ENCODE peak calls at places on chromosome X, in six cellular contexts. S is GM12865; X is CD4-positive, alpha-beta T cell; L is GM20000; G is endodermal cell; J is right atrium auricular region. C is an unnamed sample.

GRCh38 chrX:10529344-10529743 is 91.0 kb downstream of the MID1 start:
- DNase-seq in S (no peak), X (no peak), L (no peak), G (no peak), J (no peak), C (no peak)

GRCh38 chrX:1385824-1386223 is 6.1 kb downstream of the SLC25A6 start:
- DNase-seq in S (no peak), X (no peak), L (no peak), G (peak), J (no peak), C (no peak)

GRCh38 chrX:38332505-38332904 is 5.2 kb upstream of the RPGR start:
- DNase-seq in S (peak), X (no peak), L (no peak), G (no peak), J (no peak), C (no peak)

GRCh38 chrX:2500091-2500680 is 590 bp downstream of the DHRSX start:
- DNase-seq in S (peak), X (no peak), L (peak), G (peak), J (no peak), C (peak)

GRCh38 chrX:2552621-2553297 is 52.0 kb upstream of the DHRSX start:
- DNase-seq in S (no peak), X (no peak), L (no peak), G (no peak), J (no peak), C (no peak)

GRCh38 chrX:137432609-137433008 is 133.3 kb upstream of the ZIC3 start:
- DNase-seq in S (peak), X (no peak), L (peak), G (peak), J (no peak), C (no peak)

GRCh38 chrX:130120746-130121504 is 10.6 kb upstream of the ELF4 start:
- DNase-seq in S (peak), X (peak), L (peak), G (peak), J (peak), C (peak)

GRCh38 chrX:153903991-153904957 is at the start of gene AVPR2:
- DNase-seq in S (no peak), X (no peak), L (no peak), G (peak), J (no peak), C (no peak)

GRCh38 chrX:63426519-63426918 is 75.4 kb upstream of the SPIN4 start:
- DNase-seq in S (no peak), X (no peak), L (no peak), G (peak), J (no peak), C (no peak)

GRCh38 chrX:71525316-71525715 is 7.6 kb upstream of the OGT start:
- DNase-seq in S (no peak), X (no peak), L (no peak), G (no peak), J (no peak), C (no peak)

GRCh38 chrX:38052096-38052495 is 45.7 kb downstream of the SYTL5 start:
- DNase-seq in S (no peak), X (no peak), L (no peak), G (no peak), J (no peak), C (peak)

GRCh38 chrX:42755820-42756219 is 22.1 kb downstream of the PPP1R2C start:
- DNase-seq in S (no peak), X (no peak), L (no peak), G (no peak), J (peak), C (peak)

GRCh38 chrX:47608130-47608810 is 11.4 kb downstream of the SYN1 start:
- DNase-seq in S (no peak), X (no peak), L (no peak), G (peak), J (no peak), C (no peak)

GRCh38 chrX:13835825-13836224 is 18.9 kb upstream of the GPM6B start:
- DNase-seq in S (no peak), X (no peak), L (no peak), G (no peak), J (no peak), C (no peak)

GRCh38 chrX:74248889-74249288 is 55.1 kb upstream of the ZCCHC13 start:
- DNase-seq in S (no peak), X (no peak), L (no peak), G (peak), J (no peak), C (no peak)

GRCh38 chrX:70254063-70254400 is 6.0 kb downstream of the P2RY4 start:
- DNase-seq in S (no peak), X (no peak), L (no peak), G (no peak), J (no peak), C (no peak)

GRCh38 chrX:112368371-112368770 is 285.8 kb upstream of the TRPC5 start:
- DNase-seq in S (no peak), X (no peak), L (no peak), G (peak), J (no peak), C (no peak)

GRCh38 chrX:50618788-50619558 is 148.3 kb upstream of the DGKK start:
- DNase-seq in S (no peak), X (no peak), L (no peak), G (no peak), J (no peak), C (no peak)

GRCh38 chrX:138748480-138748879 is 37.0 kb upstream of the FGF13 start:
- DNase-seq in S (peak), X (no peak), L (no peak), G (no peak), J (no peak), C (no peak)

GRCh38 chrX:110318664-110318968 is 731 bp upstream of the AMMECR1 start:
- DNase-seq in S (no peak), X (no peak), L (no peak), G (no peak), J (no peak), C (no peak)

GRCh38 chrX:3320471-3321046 is 25.9 kb downstream of the MXRA5 start:
- DNase-seq in S (no peak), X (no peak), L (no peak), G (no peak), J (no peak), C (no peak)

GRCh38 chrX:3295731-3296130 is 50.7 kb downstream of the MXRA5 start:
- DNase-seq in S (no peak), X (no peak), L (no peak), G (peak), J (no peak), C (peak)

GRCh38 chrX:24646745-24647182 is 383 bp downstream of the PCYT1B start:
- DNase-seq in S (no peak), X (no peak), L (no peak), G (no peak), J (no peak), C (peak)

GRCh38 chrX:94751611-94752010 is 1077.6 kb downstream of the FAM133A start:
- DNase-seq in S (no peak), X (no peak), L (no peak), G (peak), J (no peak), C (no peak)

GRCh38 chrX:19554786-19555185 is 39.5 kb upstream of the MAP3K15 start:
- DNase-seq in S (peak), X (no peak), L (no peak), G (no peak), J (no peak), C (no peak)

GRCh38 chrX:30150196-30150895 is 65.0 kb upstream of the MAGEB2 start:
- DNase-seq in S (no peak), X (no peak), L (no peak), G (no peak), J (no peak), C (no peak)

GRCh38 chrX:38973327-38973726 is 172.1 kb downstream of the MID1IP1 start:
- DNase-seq in S (no peak), X (no peak), L (no peak), G (no peak), J (no peak), C (no peak)

GRCh38 chrX:50697691-50698090 is 116.3 kb downstream of the SHROOM4 start:
- DNase-seq in S (no peak), X (no peak), L (no peak), G (no peak), J (no peak), C (peak)

GRCh38 chrX:47629419-47630210 is at the start of gene CFP:
- DNase-seq in S (no peak), X (no peak), L (no peak), G (peak), J (no peak), C (no peak)

GRCh38 chrX:132853040-132853439 is 105.4 kb downstream of the HS6ST2 start:
- DNase-seq in S (no peak), X (no peak), L (no peak), G (no peak), J (no peak), C (no peak)

GRCh38 chrX:131763674-131764073 is 219.8 kb downstream of the OR13H1 start:
- DNase-seq in S (peak), X (no peak), L (no peak), G (no peak), J (peak), C (no peak)

GRCh38 chrX:34956915-34957314 is 14.3 kb downstream of the FAM47B start:
- DNase-seq in S (no peak), X (no peak), L (no peak), G (no peak), J (no peak), C (peak)

GRCh38 chrX:71102292-71102691 is 4.2 kb downstream of the CXorf65 start:
- DNase-seq in S (no peak), X (no peak), L (no peak), G (no peak), J (no peak), C (no peak)

GRCh38 chrX:152896450-152896849 is 1.4 kb upstream of the ZNF185 start:
- DNase-seq in S (no peak), X (no peak), L (no peak), G (no peak), J (no peak), C (no peak)

GRCh38 chrX:41971346-41971745 is 48.0 kb upstream of the CASK start:
- DNase-seq in S (no peak), X (no peak), L (no peak), G (no peak), J (no peak), C (no peak)

GRCh38 chrX:24728530-24728929 is 34.8 kb downstream of the POLA1 start:
- DNase-seq in S (no peak), X (no peak), L (no peak), G (no peak), J (no peak), C (no peak)

GRCh38 chrX:153946910-153947769 is 2.7 kb upstream of the RENBP start:
- DNase-seq in S (peak), X (peak), L (peak), G (peak), J (peak), C (peak)

GRCh38 chrX:38473715-38474114 is 87.6 kb upstream of the TSPAN7 start:
- DNase-seq in S (no peak), X (no peak), L (no peak), G (no peak), J (no peak), C (no peak)

DNA sequence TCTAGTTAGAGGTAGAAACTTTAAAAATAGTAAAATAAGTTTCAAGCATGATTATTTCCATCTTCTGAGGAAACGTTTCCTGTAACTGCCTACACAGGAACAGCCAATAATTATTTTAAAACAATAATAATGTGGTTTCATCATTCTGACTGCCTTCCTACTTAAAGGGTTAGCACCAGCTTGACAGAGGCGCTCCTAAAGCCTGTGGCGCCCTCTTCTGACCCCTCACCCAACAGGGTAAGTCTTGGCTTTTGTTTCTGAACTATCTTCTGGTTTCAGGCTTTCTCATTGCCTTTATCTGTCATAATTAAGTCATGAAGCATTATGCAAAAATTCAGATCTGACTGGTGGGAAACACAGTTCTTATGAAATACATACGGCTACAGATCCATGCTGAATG is 96.7 kb downstream of the ITM2A start:
- DNase-seq in S (peak), X (peak), L (peak), G (peak), J (no peak), C (no peak)
- TF ChIP-seq CTCF in S (peak), X (peak), L (peak), G (peak), J (no peak), C (no peak)

DNA sequence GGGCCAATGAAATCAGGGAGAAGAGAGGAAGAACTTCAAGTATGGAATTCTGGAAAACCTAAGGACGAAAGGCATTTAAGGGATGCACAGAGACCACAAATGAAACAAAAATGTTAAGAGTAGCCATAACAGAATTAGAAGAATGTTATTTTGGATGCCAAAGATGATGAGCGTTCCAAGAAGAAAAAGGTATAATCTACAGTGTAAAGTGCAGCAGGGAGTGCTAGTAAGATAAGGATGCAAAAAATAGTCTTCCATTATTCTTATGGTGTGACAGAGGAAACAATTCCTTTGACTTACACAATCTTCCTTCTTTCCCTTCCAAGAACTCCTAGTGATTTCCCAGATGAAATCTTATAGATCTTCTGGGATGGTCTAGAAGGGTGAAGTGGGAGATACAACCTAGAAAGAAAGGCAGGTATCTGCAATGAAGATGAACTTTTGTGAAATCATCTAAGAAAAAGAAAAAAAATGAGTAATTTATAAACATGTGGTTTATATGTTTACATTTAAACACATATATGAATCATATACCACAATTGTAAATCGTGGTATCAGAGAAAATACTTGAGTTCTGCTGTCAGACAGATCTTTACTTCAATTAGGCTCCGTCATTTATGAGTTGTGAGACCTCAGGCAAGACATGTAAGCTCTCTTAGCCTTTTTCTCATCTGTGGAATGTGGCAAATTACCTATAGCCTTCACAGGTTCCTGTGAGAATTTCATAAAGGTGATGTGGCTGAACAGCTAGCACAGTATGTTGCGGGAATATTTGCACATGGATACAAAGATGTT is 8.1 kb downstream of the MORF4L2 start:
- DNase-seq in S (no peak), X (no peak), L (no peak), G (no peak), J (no peak), C (no peak)
- TF ChIP-seq CTCF in S (no peak), X (no peak), L (no peak), G (no peak), J (no peak), C (no peak)

GRCh38 chrX:134294548-134294947 is 57.6 kb downstream of the CCDC160 start:
- DNase-seq in S (no peak), X (no peak), L (no peak), G (no peak), J (no peak), C (peak)
- TF ChIP-seq CTCF in S (peak), X (no peak), L (no peak), G (peak), J (no peak), C (no peak)

DNA sequence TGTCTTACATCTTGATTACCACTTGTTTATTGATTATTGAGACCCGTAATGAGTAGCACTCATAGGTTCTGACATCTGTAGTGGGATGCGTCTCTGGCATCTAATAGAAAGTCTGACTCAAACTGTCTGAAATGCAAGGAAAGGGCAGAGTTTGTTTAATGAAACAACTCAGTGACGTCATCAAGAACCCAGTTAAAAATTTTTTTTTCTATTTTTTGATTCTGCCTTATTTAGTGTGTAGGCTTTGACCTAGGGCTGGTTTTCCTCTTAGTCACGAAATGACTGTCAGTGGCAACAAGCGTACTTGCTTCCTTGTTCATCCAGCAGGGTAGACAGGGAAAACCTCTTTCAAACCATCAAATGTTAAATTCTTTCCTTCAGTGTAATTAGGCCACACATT is 3.1 kb upstream of the CDKL5 start:
- DNase-seq in S (no peak), X (no peak), L (no peak), G (no peak), J (no peak), C (no peak)
- TF ChIP-seq CTCF in S (no peak), X (no peak), L (no peak), G (no peak), J (no peak), C (no peak)

DNA sequence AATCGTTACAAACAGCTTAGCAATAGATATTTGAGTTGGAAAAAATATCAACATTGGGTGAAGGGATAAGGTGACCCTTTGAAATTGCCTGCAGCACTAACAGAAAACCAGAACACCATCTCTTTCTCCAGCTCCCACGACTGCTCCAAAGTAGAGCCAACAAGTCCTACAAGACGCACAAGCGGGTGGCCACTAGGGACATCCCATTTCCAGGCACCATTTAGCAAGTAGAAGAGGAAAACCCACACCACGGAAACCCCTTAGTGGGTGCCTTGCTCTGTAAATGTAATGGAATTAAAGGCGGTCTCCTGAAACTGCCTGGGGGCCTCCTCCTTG is 1.9 kb downstream of the ARHGAP6 start:
- DNase-seq in S (peak), X (no peak), L (no peak), G (peak), J (no peak), C (no peak)
- TF ChIP-seq CTCF in S (peak), X (no peak), L (no peak), G (peak), J (no peak), C (no peak)